ENCODE peak calls at places on chromosomes 5 and 9, in eight cellular contexts. One of them, this sample, is unnamed.

GRCh38 chr9:125337282-125337681 is 75.7 kb downstream of the GAPVD1 start:
- DNase-seq in AG04450: no peak
- DNase-seq in CD8-positive, alpha-beta memory T cell: no peak
- DNase-seq in left ventricle myocardium inferior: no peak
- DNase-seq in GM23248: no peak
- DNase-seq in heart right ventricle: no peak
- DNase-seq in transverse colon: no peak
- DNase-seq in A549: peak; percentile 18
- DNase-seq in this sample: no peak

GRCh38 chr5:14983666-14984441 is 112.3 kb upstream of the ANKH start:
- DNase-seq in AG04450: no peak
- DNase-seq in CD8-positive, alpha-beta memory T cell: no peak
- DNase-seq in A549: no peak
- DNase-seq in GM23248: no peak
- DNase-seq in heart right ventricle: no peak
- DNase-seq in left ventricle myocardium inferior: no peak
- DNase-seq in transverse colon: no peak
- DNase-seq in this sample: no peak

GRCh38 chr5:78345485-78345884 is 14.9 kb upstream of the SCAMP1 start:
- DNase-seq in transverse colon: no peak
- DNase-seq in left ventricle myocardium inferior: no peak
- DNase-seq in A549: no peak
- DNase-seq in heart right ventricle: no peak
- DNase-seq in AG04450: no peak
- DNase-seq in GM23248: peak; percentile 35
- DNase-seq in CD8-positive, alpha-beta memory T cell: no peak
- DNase-seq in this sample: no peak

GRCh38 chr5:151696470-151697061 is 9.9 kb upstream of the SPARC start:
- DNase-seq in CD8-positive, alpha-beta memory T cell: no peak
- DNase-seq in left ventricle myocardium inferior: peak; percentile 61
- DNase-seq in transverse colon: no peak
- DNase-seq in AG04450: peak; percentile 98
- DNase-seq in GM23248: peak; percentile 100
- DNase-seq in A549: no peak
- DNase-seq in heart right ventricle: peak; percentile 53
- DNase-seq in this sample: peak; percentile 90

GRCh38 chr5:96064905-96065304 is 103.3 kb upstream of the ELL2 start:
- DNase-seq in CD8-positive, alpha-beta memory T cell: no peak
- DNase-seq in heart right ventricle: no peak
- DNase-seq in A549: no peak
- DNase-seq in GM23248: peak; percentile 41
- DNase-seq in left ventricle myocardium inferior: no peak
- DNase-seq in transverse colon: no peak
- DNase-seq in AG04450: no peak
- DNase-seq in this sample: no peak

GRCh38 chr5:164934561-164934960 is 1429.1 kb downstream of the MAT2B start:
- DNase-seq in A549: no peak
- DNase-seq in GM23248: no peak
- DNase-seq in heart right ventricle: no peak
- DNase-seq in transverse colon: no peak
- DNase-seq in left ventricle myocardium inferior: no peak
- DNase-seq in AG04450: no peak
- DNase-seq in CD8-positive, alpha-beta memory T cell: no peak
- DNase-seq in this sample: no peak

GRCh38 chr9:26331223-26331622 is 561.4 kb downstream of the CAAP1 start:
- DNase-seq in CD8-positive, alpha-beta memory T cell: no peak
- DNase-seq in GM23248: no peak
- DNase-seq in A549: no peak
- DNase-seq in AG04450: no peak
- DNase-seq in transverse colon: no peak
- DNase-seq in left ventricle myocardium inferior: no peak
- DNase-seq in heart right ventricle: no peak
- DNase-seq in this sample: no peak

GRCh38 chr9:26170224-26170623 is 492.0 kb upstream of the TUSC1 start:
- DNase-seq in heart right ventricle: no peak
- DNase-seq in CD8-positive, alpha-beta memory T cell: no peak
- DNase-seq in left ventricle myocardium inferior: no peak
- DNase-seq in A549: peak; percentile 10
- DNase-seq in AG04450: no peak
- DNase-seq in GM23248: peak; percentile 49
- DNase-seq in transverse colon: no peak
- DNase-seq in this sample: no peak

GRCh38 chr9:104863180-104863883 is 64.6 kb downstream of the ABCA1 start:
- DNase-seq in heart right ventricle: no peak
- DNase-seq in A549: peak; percentile 68
- DNase-seq in AG04450: peak; percentile 78
- DNase-seq in transverse colon: peak; percentile 32
- DNase-seq in left ventricle myocardium inferior: no peak
- DNase-seq in GM23248: peak; percentile 94
- DNase-seq in CD8-positive, alpha-beta memory T cell: peak; percentile 13
- DNase-seq in this sample: no peak

GRCh38 chr5:143440448-143441102 is 37.1 kb upstream of the NR3C1 start:
- DNase-seq in A549: no peak
- DNase-seq in CD8-positive, alpha-beta memory T cell: no peak
- DNase-seq in left ventricle myocardium inferior: no peak
- DNase-seq in heart right ventricle: no peak
- DNase-seq in AG04450: no peak
- DNase-seq in GM23248: no peak
- DNase-seq in transverse colon: no peak
- DNase-seq in this sample: no peak

GRCh38 chr9:79975471-79976316 is 403.9 kb downstream of the TLE4 start:
- DNase-seq in AG04450: no peak
- DNase-seq in GM23248: no peak
- DNase-seq in A549: no peak
- DNase-seq in heart right ventricle: no peak
- DNase-seq in transverse colon: no peak
- DNase-seq in left ventricle myocardium inferior: no peak
- DNase-seq in CD8-positive, alpha-beta memory T cell: no peak
- DNase-seq in this sample: no peak

GRCh38 chr9:33458444-33458843 is 11.1 kb upstream of the AQP3 start:
- DNase-seq in left ventricle myocardium inferior: no peak
- DNase-seq in heart right ventricle: no peak
- DNase-seq in A549: peak; percentile 55
- DNase-seq in transverse colon: no peak
- DNase-seq in GM23248: no peak
- DNase-seq in CD8-positive, alpha-beta memory T cell: peak; percentile 34
- DNase-seq in AG04450: no peak
- DNase-seq in this sample: no peak

GRCh38 chr5:147055850-147056523 is 177.4 kb upstream of the PPP2R2B start:
- DNase-seq in CD8-positive, alpha-beta memory T cell: no peak
- DNase-seq in heart right ventricle: no peak
- DNase-seq in AG04450: no peak
- DNase-seq in A549: no peak
- DNase-seq in GM23248: no peak
- DNase-seq in left ventricle myocardium inferior: no peak
- DNase-seq in transverse colon: no peak
- DNase-seq in this sample: no peak

DNA sequence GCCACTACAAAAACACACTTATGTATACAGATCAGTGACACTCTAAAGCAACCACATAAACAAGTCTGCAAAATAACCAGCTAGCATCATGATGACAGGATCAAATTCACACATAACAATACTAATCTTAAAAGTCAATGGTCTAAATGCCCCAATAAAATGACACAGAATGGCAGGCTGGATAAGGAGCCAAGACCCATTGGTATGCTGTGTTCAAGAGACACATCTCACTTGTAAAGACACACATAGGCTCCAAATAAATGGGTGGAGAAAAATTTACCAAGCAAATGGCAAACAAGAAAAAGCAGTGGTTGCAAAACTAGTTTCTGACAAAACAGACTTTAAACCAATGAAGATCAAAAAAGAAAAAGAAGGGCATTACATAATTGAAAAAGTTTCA is 26.0 kb downstream of the GAPT start:
- DNase-seq in A549: no peak
- DNase-seq in left ventricle myocardium inferior: no peak
- DNase-seq in heart right ventricle: no peak
- DNase-seq in transverse colon: no peak
- DNase-seq in AG04450: no peak
- DNase-seq in CD8-positive, alpha-beta memory T cell: no peak
- DNase-seq in GM23248: no peak
- DNase-seq in this sample: no peak
- H3K9me3 ChIP-seq in A549: peaks cover 27% of the 10 kb centered on the region
- H3K9me3 ChIP-seq in left ventricle myocardium inferior: peaks cover 74% of the 10 kb centered on the region
- H3K9me3 ChIP-seq in heart right ventricle: no peaks in the 10 kb centered on the region
- H3K9me3 ChIP-seq in transverse colon: peaks cover 8% of the 10 kb centered on the region
- H3K9me3 ChIP-seq in AG04450: no peaks in the 10 kb centered on the region
- H3K9me3 ChIP-seq in CD8-positive, alpha-beta memory T cell: no peaks in the 10 kb centered on the region
- H3K9me3 ChIP-seq in GM23248: no peaks in the 10 kb centered on the region
- H3K9me3 ChIP-seq in this sample: no peaks in the 10 kb centered on the region

GRCh38 chr5:32202394-32202793 is 28.3 kb upstream of the GOLPH3 start:
- DNase-seq in heart right ventricle: no peak
- DNase-seq in AG04450: peak; percentile 67
- DNase-seq in GM23248: peak; percentile 84
- DNase-seq in A549: no peak
- DNase-seq in transverse colon: no peak
- DNase-seq in left ventricle myocardium inferior: no peak
- DNase-seq in CD8-positive, alpha-beta memory T cell: no peak
- DNase-seq in this sample: no peak

GRCh38 chr5:32210151-32210550 is 36.0 kb upstream of the GOLPH3 start:
- DNase-seq in transverse colon: no peak
- DNase-seq in heart right ventricle: no peak
- DNase-seq in left ventricle myocardium inferior: no peak
- DNase-seq in A549: no peak
- DNase-seq in AG04450: no peak
- DNase-seq in CD8-positive, alpha-beta memory T cell: no peak
- DNase-seq in GM23248: no peak
- DNase-seq in this sample: no peak

GRCh38 chr5:32206053-32206452 is 31.9 kb upstream of the GOLPH3 start:
- DNase-seq in left ventricle myocardium inferior: no peak
- DNase-seq in CD8-positive, alpha-beta memory T cell: no peak
- DNase-seq in heart right ventricle: no peak
- DNase-seq in transverse colon: no peak
- DNase-seq in AG04450: no peak
- DNase-seq in A549: no peak
- DNase-seq in GM23248: no peak
- DNase-seq in this sample: no peak

GRCh38 chr5:32201140-32201539 is 27.0 kb upstream of the GOLPH3 start:
- DNase-seq in A549: peak; percentile 19
- DNase-seq in left ventricle myocardium inferior: no peak
- DNase-seq in heart right ventricle: no peak
- DNase-seq in AG04450: no peak
- DNase-seq in CD8-positive, alpha-beta memory T cell: no peak
- DNase-seq in GM23248: peak; percentile 41
- DNase-seq in transverse colon: no peak
- DNase-seq in this sample: no peak

DNA sequence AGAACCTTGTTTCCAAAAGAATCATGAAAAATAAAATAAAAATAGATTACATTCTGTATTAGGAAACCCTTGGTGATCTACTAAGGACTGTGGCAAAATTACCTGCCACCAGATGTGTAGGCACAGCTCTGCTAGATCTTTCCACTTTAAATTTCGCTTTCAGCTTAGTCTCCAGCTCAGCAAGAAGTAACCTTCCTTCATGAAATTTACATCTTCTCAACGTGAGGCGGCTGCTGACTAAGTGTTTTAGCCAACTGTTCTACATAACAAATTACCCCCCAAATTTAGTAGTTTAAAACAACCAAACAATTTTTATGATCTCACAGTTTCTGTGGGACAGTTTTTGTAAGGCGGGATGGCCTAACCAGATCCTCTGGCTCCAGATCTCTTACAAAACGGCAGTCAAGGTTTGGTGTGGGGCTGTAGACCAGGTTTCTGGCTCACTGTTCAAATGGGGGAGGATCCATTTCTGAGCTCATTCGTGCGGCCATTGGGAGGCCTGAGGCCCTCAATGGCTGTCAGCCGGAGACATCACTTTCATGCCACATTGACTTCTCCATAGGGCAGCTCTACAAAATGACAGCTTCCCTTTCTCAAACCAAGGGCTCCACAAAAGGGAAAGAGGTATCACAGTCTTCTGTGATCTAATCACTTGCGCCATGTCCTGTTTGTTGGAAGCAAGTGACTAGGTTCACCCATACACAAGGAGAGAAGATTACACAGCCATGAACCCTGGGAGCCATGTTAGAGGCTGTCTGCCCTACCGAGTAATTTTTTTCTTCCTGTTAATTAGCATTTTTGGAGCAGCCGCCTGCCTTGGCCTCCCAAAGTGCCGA is 32.9 kb upstream of the GOLPH3 start:
- DNase-seq in CD8-positive, alpha-beta memory T cell: no peak
- DNase-seq in GM23248: no peak
- DNase-seq in left ventricle myocardium inferior: no peak
- DNase-seq in heart right ventricle: no peak
- DNase-seq in transverse colon: no peak
- DNase-seq in A549: no peak
- DNase-seq in AG04450: no peak
- DNase-seq in this sample: no peak
- H3K27ac ChIP-seq in CD8-positive, alpha-beta memory T cell: no peak overlapping the region
- H3K27ac ChIP-seq in GM23248: no peak overlapping the region
- H3K27ac ChIP-seq in left ventricle myocardium inferior: no peak overlapping the region
- H3K27ac ChIP-seq in heart right ventricle: no peak overlapping the region
- H3K27ac ChIP-seq in transverse colon: peak overlapping the region; percentile 17
- H3K27ac ChIP-seq in A549: no peak overlapping the region
- H3K27ac ChIP-seq in AG04450: no peak overlapping the region
- H3K27ac ChIP-seq in this sample: no peak overlapping the region

DNA sequence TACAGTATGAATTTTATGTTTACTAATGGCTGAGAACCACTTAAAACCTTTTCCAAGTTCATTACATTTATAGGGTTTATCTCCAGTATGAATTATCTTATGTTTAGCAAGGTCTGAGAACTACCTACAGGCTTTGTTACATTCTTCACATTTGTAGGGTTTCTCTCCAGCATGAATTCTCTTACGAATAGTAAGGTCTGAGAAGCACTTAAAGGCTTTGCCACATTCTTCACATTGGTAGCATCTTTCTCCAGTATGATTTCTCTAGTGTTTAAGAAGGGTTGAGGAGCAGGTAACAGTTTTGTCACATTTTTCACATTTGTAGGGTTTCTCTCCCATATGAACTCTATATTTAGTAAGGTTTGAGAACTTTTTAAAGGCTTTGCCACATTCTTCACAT is 1127.4 kb downstream of the EFNA5 start:
- DNase-seq in left ventricle myocardium inferior: no peak
- DNase-seq in GM23248: no peak
- DNase-seq in A549: no peak
- DNase-seq in AG04450: no peak
- DNase-seq in CD8-positive, alpha-beta memory T cell: no peak
- DNase-seq in transverse colon: no peak
- DNase-seq in heart right ventricle: no peak
- DNase-seq in this sample: no peak
- H3K9me3 ChIP-seq in left ventricle myocardium inferior: peaks cover 67% of the 10 kb centered on the region
- H3K9me3 ChIP-seq in GM23248: peaks cover 3% of the 10 kb centered on the region
- H3K9me3 ChIP-seq in A549: peaks cover 38% of the 10 kb centered on the region
- H3K9me3 ChIP-seq in AG04450: peaks cover 13% of the 10 kb centered on the region
- H3K9me3 ChIP-seq in CD8-positive, alpha-beta memory T cell: no peaks in the 10 kb centered on the region
- H3K9me3 ChIP-seq in transverse colon: peaks cover 8% of the 10 kb centered on the region
- H3K9me3 ChIP-seq in heart right ventricle: peaks cover 12% of the 10 kb centered on the region
- H3K9me3 ChIP-seq in this sample: no peaks in the 10 kb centered on the region

DNA sequence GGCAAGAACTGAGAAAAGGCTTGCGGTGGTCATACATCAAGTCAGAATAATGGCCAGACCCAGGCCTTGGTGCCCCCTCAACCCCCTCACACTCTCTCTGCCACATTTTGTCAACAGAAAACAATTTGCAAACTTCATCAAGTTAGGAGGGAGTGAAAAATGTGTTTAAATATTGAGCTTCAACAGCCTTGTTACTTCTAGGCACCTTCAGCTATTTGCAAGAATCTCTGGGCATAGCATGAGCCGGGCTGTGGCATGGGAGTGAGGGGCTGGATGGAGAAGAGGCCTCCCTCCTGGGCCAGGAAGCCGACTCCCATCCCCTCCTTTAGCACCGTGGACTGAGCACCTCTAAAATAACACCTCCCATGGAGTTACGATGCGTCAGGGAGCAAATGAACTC is 52.2 kb upstream of the GRHPR start:
- DNase-seq in heart right ventricle: no peak
- DNase-seq in A549: no peak
- DNase-seq in left ventricle myocardium inferior: no peak
- DNase-seq in transverse colon: no peak
- DNase-seq in GM23248: no peak
- DNase-seq in CD8-positive, alpha-beta memory T cell: no peak
- DNase-seq in AG04450: no peak
- DNase-seq in this sample: no peak
- H3K27ac ChIP-seq in heart right ventricle: no peak overlapping the region
- H3K27ac ChIP-seq in A549: no peak overlapping the region
- H3K27ac ChIP-seq in left ventricle myocardium inferior: no peak overlapping the region
- H3K27ac ChIP-seq in transverse colon: no peak overlapping the region
- H3K27ac ChIP-seq in GM23248: no peak overlapping the region
- H3K27ac ChIP-seq in CD8-positive, alpha-beta memory T cell: no peak overlapping the region
- H3K27ac ChIP-seq in AG04450: no peak overlapping the region
- H3K27ac ChIP-seq in this sample: no peak overlapping the region

This sample was measured in right atrium auricular region.